ENCODE peak calls at places on chromosome 7, in six cellular contexts. P is aorta, K is AG04450, H is gastrocnemius medialis, C is Peyer's patch, O is PC-3. U is an unnamed sample. For H3K27me3, the result is how much of the 10 kb centered on the place peaks cover.

GRCh38 chr7:8254667-8255066 is 7.3 kb downstream of the ICA1 start:
- DNase-seq in K (no peak), P (no peak), C (no peak), O (peak), H (no peak), U (no peak)

GRCh38 chr7:45589915-45590678 is 15.9 kb downstream of the ADCY1 start:
- DNase-seq in O (no peak), C (no peak), P (no peak), K (no peak), H (no peak), U (no peak)

GRCh38 chr7:98267305-98267704 is 14.2 kb upstream of the BRI3 start:
- DNase-seq in H (no peak), C (no peak), P (no peak), K (no peak), O (no peak), U (no peak)

GRCh38 chr7:37284805-37285211 is 163.9 kb downstream of the ELMO1 start:
- DNase-seq in K (no peak), O (peak), P (peak), H (peak), C (peak), U (peak)

GRCh38 chr7:1641173-1641572 is 28.9 kb upstream of the ELFN1 start:
- DNase-seq in C (no peak), O (no peak), H (no peak), P (no peak), K (no peak), U (no peak)

GRCh38 chr7:136514776-136515175 is 353.7 kb upstream of the CHRM2 start:
- DNase-seq in K (no peak), H (no peak), O (no peak), P (no peak), C (no peak), U (no peak)

GRCh38 chr7:22397981-22398380 is 41.0 kb upstream of the RAPGEF5 start:
- DNase-seq in K (no peak), O (no peak), H (no peak), P (no peak), C (no peak), U (no peak)

GRCh38 chr7:157219154-157219553 is 80.4 kb downstream of the UBE3C start:
- DNase-seq in H (no peak), O (no peak), K (no peak), C (no peak), P (no peak), U (no peak)

GRCh38 chr7:2724453-2725177 is 36.6 kb downstream of the AMZ1 start:
- DNase-seq in H (peak), P (peak), C (peak), K (no peak), O (no peak), U (peak)

GRCh38 chr7:32513205-32513604 is 17.9 kb downstream of the AVL9 start:
- DNase-seq in P (no peak), O (no peak), K (no peak), C (no peak), H (no peak), U (no peak)

GRCh38 chr7:50552921-50553320 is 12.3 kb downstream of the DDC start:
- DNase-seq in K (peak), H (no peak), C (peak), P (no peak), O (peak), U (no peak)

GRCh38 chr7:105156731-105157130 is 142.7 kb downstream of the KMT2E start:
- DNase-seq in P (no peak), H (no peak), K (no peak), C (no peak), O (no peak), U (no peak)

GRCh38 chr7:107939472-107940145 is 48.6 kb downstream of the DLD start:
- DNase-seq in K (no peak), P (peak), O (peak), C (peak), H (no peak), U (peak)

GRCh38 chr7:118306771-118307170 is 82.3 kb downstream of the ANKRD7 start:
- DNase-seq in P (no peak), O (no peak), K (no peak), H (no peak), C (no peak), U (no peak)

GRCh38 chr7:72152171-72153131 is 259.7 kb downstream of the CALN1 start:
- DNase-seq in K (no peak), O (no peak), P (no peak), H (no peak), C (no peak), U (no peak)

GRCh38 chr7:2200584-2200980 is 32.2 kb downstream of the MAD1L1 start:
- DNase-seq in C (no peak), P (no peak), O (no peak), K (no peak), H (no peak), U (no peak)

GRCh38 chr7:42493436-42494198 is 256.6 kb upstream of the GLI3 start:
- DNase-seq in O (peak), H (peak), K (peak), C (peak), P (peak), U (peak)

GRCh38 chr7:151168022-151168786 is 710 bp upstream of the GBX1 start:
- DNase-seq in K (no peak), P (peak), O (peak), H (no peak), C (peak), U (no peak)

GRCh38 chr7:109284943-109285342 is 715.3 kb downstream of the DNAJB9 start:
- DNase-seq in C (no peak), H (no peak), O (no peak), P (no peak), K (no peak), U (no peak)

GRCh38 chr7:22791204-22792158 is 31.2 kb downstream of the TOMM7 start:
- DNase-seq in C (no peak), K (no peak), H (no peak), O (no peak), P (no peak), U (no peak)

GRCh38 chr7:158351051-158351450 is 236.6 kb downstream of the PTPRN2 start:
- DNase-seq in P (no peak), K (no peak), C (no peak), O (no peak), H (no peak), U (no peak)

GRCh38 chr7:33854178-33854577 is 51.2 kb upstream of the BMPER start:
- DNase-seq in H (no peak), K (no peak), O (peak), P (no peak), C (no peak), U (no peak)

GRCh38 chr7:99143522-99143852 is 421 bp downstream of the SMURF1 start:
- DNase-seq in P (no peak), K (no peak), H (no peak), O (no peak), C (no peak), U (no peak)

GRCh38 chr7:110766874-110767273 is 324.1 kb upstream of the LRRN3 start:
- DNase-seq in O (peak), P (no peak), K (no peak), H (no peak), C (no peak), U (no peak)

GRCh38 chr7:108239501-108240225 is 109.5 kb upstream of the LAMB4 start:
- DNase-seq in O (no peak), C (no peak), K (no peak), P (no peak), H (no peak), U (no peak)

DNA sequence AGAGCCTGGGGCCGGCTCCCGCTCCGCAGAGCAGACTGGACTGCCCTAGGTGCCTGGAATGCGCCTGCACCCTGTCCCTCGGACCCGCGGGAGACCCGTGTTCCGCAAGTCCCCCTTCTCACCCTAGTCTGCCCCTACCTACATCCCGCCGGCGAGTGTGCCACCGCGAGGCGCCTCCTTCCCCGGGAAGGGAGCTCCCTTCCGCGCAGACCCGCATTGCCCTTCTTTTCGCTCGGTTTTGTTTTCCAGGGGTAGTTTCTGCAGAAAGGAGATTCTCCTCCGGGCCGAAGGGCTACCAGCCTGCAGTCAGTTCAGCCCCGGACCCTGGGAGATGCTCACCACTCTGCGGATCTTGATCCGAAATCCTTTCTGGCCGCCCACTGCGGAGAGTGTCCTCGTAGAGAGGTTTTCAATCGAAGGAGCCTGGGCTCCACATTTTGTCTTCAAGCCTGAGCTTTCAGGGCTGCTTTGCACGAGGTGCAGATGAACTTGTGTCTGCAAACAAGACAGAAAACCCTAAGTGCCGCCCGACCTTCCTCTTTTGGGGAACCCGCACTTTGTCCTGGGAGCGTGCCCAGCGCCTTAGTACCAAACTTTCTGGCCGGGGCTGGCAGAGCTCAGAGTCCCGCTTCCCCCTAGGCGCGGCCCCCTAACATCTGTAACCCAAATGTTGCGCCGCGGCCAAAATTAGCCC is 7.0 kb upstream of the EN2 start:
- DNase-seq in P (no peak), C (no peak), O (no peak), K (no peak), H (no peak), U (no peak)
- H3K27me3 ChIP-seq in P (under half), C (half or more), O (half or more), K (half or more), H (half or more), U (under half)

GRCh38 chr7:10802526-10802925 is 171.1 kb upstream of the PHF14 start:
- DNase-seq in P (no peak), K (no peak), O (peak), H (no peak), C (no peak), U (no peak)
- H3K27ac ChIP-seq in P (no peak), K (no peak), O (no peak), H (no peak), C (no peak), U (no peak)

GRCh38 chr7:127349881-127350280 is 42.6 kb downstream of the ZNF800 start:
- DNase-seq in P (no peak), O (no peak), C (no peak), H (no peak), K (no peak), U (no peak)

GRCh38 chr7:127346575-127347256 is 45.8 kb downstream of the ZNF800 start:
- DNase-seq in P (no peak), K (no peak), C (no peak), H (no peak), O (no peak), U (no peak)

GRCh38 chr7:127347567-127348246 is 44.8 kb downstream of the ZNF800 start:
- DNase-seq in C (peak), H (peak), P (peak), O (peak), K (peak), U (peak)

GRCh38 chr7:127350586-127350985 is 41.9 kb downstream of the ZNF800 start:
- DNase-seq in K (no peak), P (no peak), C (no peak), H (no peak), O (no peak), U (no peak)

DNA sequence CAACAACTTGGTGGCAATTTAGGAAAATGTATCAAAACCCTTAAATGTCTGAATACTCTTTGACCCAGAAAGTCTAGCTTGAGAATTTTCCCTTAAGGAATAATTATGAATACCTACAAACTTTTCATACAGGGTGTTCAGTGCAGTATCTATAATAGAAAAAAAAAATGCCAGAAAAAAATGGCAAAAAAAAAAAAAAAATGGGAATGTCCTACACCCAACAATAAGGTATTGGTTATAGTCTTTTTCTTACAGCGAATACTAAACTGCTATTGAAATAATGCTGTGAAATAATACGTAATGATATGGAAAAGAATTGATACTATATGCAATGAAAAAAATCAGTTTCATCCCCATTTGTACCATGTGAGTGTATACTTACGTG is 44.3 kb downstream of the ZNF800 start:
- DNase-seq in K (no peak), H (no peak), C (no peak), O (no peak), P (no peak), U (no peak)
- H3K4me3 ChIP-seq in K (peak), H (peak), C (peak), O (peak), P (peak), U (peak)

GRCh38 chr7:39488467-39489393 is 77.5 kb upstream of the YAE1 start:
- DNase-seq in C (no peak), H (no peak), P (no peak), K (no peak), O (no peak), U (no peak)
- H3K27me3 ChIP-seq in C (under half), H (under half), P (under half), K (under half), O (half or more), U (under half)

GRCh38 chr7:54880326-54880989 is 121.4 kb upstream of the SEC61G start:
- DNase-seq in P (no peak), H (no peak), K (no peak), O (no peak), C (peak), U (no peak)

GRCh38 chr7:54877683-54878082 is 118.7 kb upstream of the SEC61G start:
- DNase-seq in C (no peak), O (peak), H (no peak), K (no peak), P (no peak), U (no peak)

GRCh38 chr7:54878339-54878738 is 119.3 kb upstream of the SEC61G start:
- DNase-seq in O (no peak), H (no peak), C (no peak), K (no peak), P (no peak), U (no peak)

GRCh38 chr7:54882121-54882520 is 123.1 kb upstream of the SEC61G start:
- DNase-seq in O (no peak), C (no peak), H (no peak), K (no peak), P (no peak), U (no peak)

DNA sequence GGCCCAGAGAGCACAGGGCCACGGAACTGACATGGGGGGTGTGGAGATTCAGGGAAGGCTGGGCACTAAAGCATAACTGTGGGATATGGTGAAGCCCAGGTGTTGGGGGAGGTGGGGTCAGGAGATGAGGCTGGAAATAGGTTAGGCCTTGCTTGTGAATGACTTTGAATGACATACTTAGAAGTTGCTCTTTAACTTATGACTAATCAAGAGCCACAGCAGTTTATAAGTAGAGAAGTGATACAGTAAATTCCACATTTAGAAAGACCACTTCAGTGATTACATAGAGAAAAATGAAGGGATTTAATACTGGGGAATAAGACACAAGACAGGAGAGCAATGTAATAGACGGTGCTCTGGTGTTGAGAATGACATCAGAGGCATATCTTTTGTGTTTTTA is 120.8 kb upstream of the SEC61G start:
- DNase-seq in H (no peak), O (peak), K (no peak), C (no peak), P (no peak), U (no peak)
- H3K27ac ChIP-seq in H (no peak), O (no peak), K (no peak), C (no peak), P (no peak), U (no peak)

GRCh38 chr7:90119178-90119971 is 34.9 kb upstream of the STEAP1 start:
- DNase-seq in H (no peak), K (no peak), P (peak), C (no peak), O (no peak), U (peak)
- H3K4me3 ChIP-seq in H (peak), K (peak), P (peak), C (peak), O (peak), U (peak)

GRCh38 chr7:27242046-27242579 is 489 bp upstream of the EVX1 start:
- DNase-seq in C (no peak), O (no peak), K (no peak), P (no peak), H (no peak), U (no peak)
- H3K27me3 ChIP-seq in C (half or more), O (under half), K (half or more), P (under half), H (half or more), U (half or more)

GRCh38 chr7:137801003-137801402 is 45.8 kb downstream of the DGKI start:
- DNase-seq in O (peak), K (no peak), H (no peak), C (no peak), P (no peak), U (no peak)
- H3K27ac ChIP-seq in O (no peak), K (no peak), H (no peak), C (no peak), P (no peak), U (no peak)

GRCh38 chr7:132472463-132473120 is 103.7 kb downstream of the PLXNA4 start:
- DNase-seq in K (no peak), C (no peak), O (peak), P (peak), H (peak), U (peak)

GRCh38 chr7:132480534-132480933 is 95.7 kb downstream of the PLXNA4 start:
- DNase-seq in C (no peak), H (peak), K (no peak), P (peak), O (no peak), U (peak)

GRCh38 chr7:132475669-132476116 is 100.6 kb downstream of the PLXNA4 start:
- DNase-seq in O (no peak), C (no peak), H (no peak), P (no peak), K (no peak), U (no peak)

GRCh38 chr7:132475037-132475668 is 101.1 kb downstream of the PLXNA4 start:
- DNase-seq in H (no peak), O (no peak), P (no peak), C (no peak), K (no peak), U (no peak)

DNA sequence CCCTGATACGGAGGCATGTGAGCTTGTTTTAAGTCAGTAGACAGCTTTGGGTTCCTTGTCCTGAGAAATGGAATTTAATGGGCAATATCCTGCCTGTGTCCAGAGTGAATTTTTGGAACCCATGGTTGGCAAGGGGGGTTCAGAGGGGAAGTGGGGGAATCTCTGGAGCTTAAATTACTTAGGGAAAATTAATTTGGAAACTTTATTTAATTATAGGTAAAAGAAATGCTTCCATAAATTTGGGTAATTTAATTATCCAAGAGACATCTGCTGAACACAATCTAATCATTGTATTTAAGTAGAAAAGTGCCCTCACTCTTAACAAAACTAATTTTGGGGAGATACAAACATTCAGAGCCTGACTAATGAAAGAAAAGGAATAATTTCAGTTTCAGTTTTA is 99.7 kb downstream of the PLXNA4 start:
- DNase-seq in H (no peak), C (no peak), K (no peak), O (no peak), P (no peak), U (no peak)
- H3K4me3 ChIP-seq in H (no peak), C (no peak), K (no peak), O (no peak), P (no peak), U (no peak)

GRCh38 chr7:481219-481930 is 38.3 kb downstream of the PDGFA start:
- DNase-seq in K (no peak), C (no peak), O (no peak), H (no peak), P (peak), U (no peak)

GRCh38 chr7:479115-479947 is 40.3 kb downstream of the PDGFA start:
- DNase-seq in H (peak), O (no peak), C (peak), P (peak), K (no peak), U (no peak)

GRCh38 chr7:482521-483083 is 37.0 kb downstream of the PDGFA start:
- DNase-seq in C (no peak), P (no peak), K (no peak), H (no peak), O (no peak), U (no peak)

GRCh38 chr7:479948-480499 is 39.6 kb downstream of the PDGFA start:
- DNase-seq in O (no peak), H (peak), C (peak), K (no peak), P (no peak), U (no peak)

DNA sequence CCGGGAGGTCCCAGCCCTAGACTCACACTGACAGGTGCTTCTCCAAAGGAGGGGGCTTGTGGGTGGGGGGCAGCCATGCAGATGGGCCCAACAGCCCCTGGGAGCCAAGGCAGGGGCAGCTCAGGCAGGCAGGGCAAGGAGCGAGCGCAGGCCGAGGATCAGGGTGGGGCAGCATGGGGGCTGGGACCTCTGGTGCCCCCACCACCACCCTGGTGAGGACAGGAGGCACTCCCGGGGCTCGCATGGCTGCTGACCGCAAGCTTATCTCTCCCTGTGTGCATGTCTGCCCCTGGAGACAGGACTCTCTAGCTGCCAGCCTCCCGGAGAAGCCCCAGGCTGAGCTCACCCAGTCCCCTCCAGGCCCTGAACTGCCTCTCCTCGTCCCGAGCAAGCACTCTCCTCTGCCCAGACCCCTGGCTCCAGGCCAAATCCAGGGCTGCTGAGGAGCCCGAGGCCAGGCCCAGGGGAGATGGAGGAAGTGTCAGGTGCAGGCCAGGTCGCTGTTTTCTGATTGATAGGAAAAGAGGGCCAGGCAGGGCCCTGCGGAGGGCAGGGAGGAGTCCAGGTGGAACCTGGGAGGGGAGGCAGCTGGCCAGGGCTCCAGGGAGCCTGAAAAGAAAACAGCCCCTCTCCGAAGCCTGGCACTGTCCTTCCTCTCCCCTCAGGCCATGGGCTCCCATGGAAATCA is 39.0 kb downstream of the PDGFA start:
- DNase-seq in C (peak), P (peak), H (no peak), K (no peak), O (no peak), U (no peak)
- H3K27me3 ChIP-seq in C (under half), P (under half), H (under half), K (under half), O (under half), U (under half)

U was measured in uterus.